ENCODE peak calls at places on chromosomes 7 and 10, in four cellular contexts. A, V, S and U are unnamed samples.

GRCh38 chr10:125933693-125934092 is 37.3 kb downstream of the FANK1 start:
- DNase-seq in A (no peak), V (no peak), S (no peak), U (no peak)

GRCh38 chr10:125661942-125662515 is 20.9 kb downstream of the TEX36 start:
- DNase-seq in A (peak), V (no peak), S (peak), U (no peak)

GRCh38 chr10:59812541-59813122 is 59.4 kb upstream of the MRLN start:
- DNase-seq in A (no peak), V (no peak), S (no peak), U (no peak)

GRCh38 chr10:22683995-22684305 is 30.4 kb downstream of the PIP4K2A start:
- DNase-seq in A (no peak), V (no peak), S (no peak), U (no peak)

GRCh38 chr7:114519215-114519614 is 104.6 kb downstream of the FOXP2 start:
- DNase-seq in A (no peak), V (no peak), S (no peak), U (no peak)

GRCh38 chr7:75993689-75994387 is 557 bp downstream of the TMEM120A start:
- DNase-seq in A (peak), V (peak), S (peak), U (no peak)

GRCh38 chr10:104406715-104407517 is 53.3 kb downstream of the CFAP58 start:
- DNase-seq in A (peak), V (no peak), S (peak), U (peak)

GRCh38 chr7:70893985-70894722 is 237.8 kb upstream of the GALNT17 start:
- DNase-seq in A (no peak), V (no peak), S (no peak), U (no peak)

GRCh38 chr10:111481271-111482073 is 404.6 kb downstream of the ADRA2A start:
- DNase-seq in A (no peak), V (no peak), S (no peak), U (no peak)

GRCh38 chr7:142030846-142031245 is 35.2 kb downstream of the MGAM start:
- DNase-seq in A (no peak), V (no peak), S (no peak), U (no peak)

GRCh38 chr7:130662426-130662825 is 6.1 kb downstream of the COPG2 start:
- DNase-seq in A (no peak), V (no peak), S (no peak), U (no peak)

GRCh38 chr10:108338146-108338545 is 1173.6 kb upstream of the SORCS1 start:
- DNase-seq in A (no peak), V (no peak), S (no peak), U (no peak)

GRCh38 chr7:128867842-128868623 is 5.4 kb downstream of the ATP6V1F start:
- DNase-seq in A (no peak), V (no peak), S (no peak), U (no peak)

GRCh38 chr10:112689327-112689726 is 242.3 kb downstream of the VTI1A start:
- DNase-seq in A (peak), V (peak), S (peak), U (no peak)

GRCh38 chr10:105952153-105952552 is 1212.4 kb downstream of the SORCS1 start:
- DNase-seq in A (no peak), V (no peak), S (no peak), U (no peak)

GRCh38 chr10:114573330-114574045 is 84.6 kb downstream of the ABLIM1 start:
- DNase-seq in A (no peak), V (no peak), S (no peak), U (no peak)

GRCh38 chr10:55852850-55853249 is 508.2 kb downstream of the ZWINT start:
- DNase-seq in A (no peak), V (no peak), S (no peak), U (no peak)

GRCh38 chr7:35371221-35371620 is 117.3 kb upstream of the TBX20 start:
- DNase-seq in A (no peak), V (no peak), S (no peak), U (no peak)

GRCh38 chr10:14384096-14384730 is 53.5 kb upstream of the FRMD4A start:
- DNase-seq in A (no peak), V (no peak), S (no peak), U (no peak)

GRCh38 chr7:135793841-135794240 is 45.2 kb upstream of the FAM180A start:
- DNase-seq in A (no peak), V (no peak), S (no peak), U (no peak)

GRCh38 chr7:135238112-135238744 is 4.6 kb downstream of the STRA8 start:
- DNase-seq in A (peak), V (no peak), S (no peak), U (no peak)

GRCh38 chr10:82942572-82943091 is 1067.6 kb downstream of the NRG3 start:
- DNase-seq in A (no peak), V (no peak), S (peak), U (no peak)

GRCh38 chr10:92901819-92902234 is 53.5 kb downstream of the EXOC6 start:
- DNase-seq in A (no peak), V (no peak), S (no peak), U (no peak)

GRCh38 chr7:55438765-55439525 is 73.8 kb downstream of the LANCL2 start:
- DNase-seq in A (no peak), V (peak), S (no peak), U (no peak)

GRCh38 chr10:75613685-75614587 is 182.5 kb downstream of the LRMDA start:
- DNase-seq in A (peak), V (no peak), S (peak), U (no peak)

GRCh38 chr7:35248576-35249536 is 5.0 kb downstream of the TBX20 start:
- DNase-seq in A (no peak), V (peak), S (no peak), U (no peak)

GRCh38 chr7:14000247-14000646 is 10.8 kb upstream of the ETV1 start:
- DNase-seq in A (no peak), V (no peak), S (no peak), U (no peak)

GRCh38 chr7:45716380-45717203 is 142.4 kb downstream of the ADCY1 start:
- DNase-seq in A (no peak), V (peak), S (no peak), U (no peak)

GRCh38 chr10:132011027-132011426 is 29.3 kb upstream of the BNIP3 start:
- DNase-seq in A (no peak), V (peak), S (no peak), U (no peak)

GRCh38 chr10:89540550-89540949 is 5.2 kb upstream of the SLC16A12 start:
- DNase-seq in A (no peak), V (no peak), S (peak), U (no peak)

GRCh38 chr7:73746378-73746777 is 7.8 kb upstream of the ABHD11 start:
- DNase-seq in A (no peak), V (no peak), S (no peak), U (no peak)

GRCh38 chr7:74207586-74207985 is 2.2 kb upstream of the LAT2 start:
- DNase-seq in A (no peak), V (no peak), S (no peak), U (no peak)

GRCh38 chr7:27634892-27635538 is 27.7 kb downstream of the HIBADH start:
- DNase-seq in A (no peak), V (no peak), S (no peak), U (no peak)

GRCh38 chr10:47403401-47404318 is 19.6 kb upstream of the ZNF488 start:
- DNase-seq in A (no peak), V (no peak), S (no peak), U (no peak)

GRCh38 chr10:695396-695795 is 5.9 kb upstream of the DIP2C start:
- DNase-seq in A (no peak), V (no peak), S (no peak), U (no peak)

GRCh38 chr10:120014031-120014430 is 121.5 kb downstream of the SEC23IP start:
- DNase-seq in A (no peak), V (no peak), S (no peak), U (no peak)

GRCh38 chr7:139635521-139636240 is 112.2 kb downstream of the CLEC2L start:
- DNase-seq in A (no peak), V (no peak), S (no peak), U (no peak)

GRCh38 chr10:125001313-125002043 is 59.6 kb downstream of the ZRANB1 start:
- DNase-seq in A (no peak), V (no peak), S (no peak), U (no peak)

GRCh38 chr10:14803827-14804226 is 29.1 kb upstream of the FAM107B start:
- DNase-seq in A (no peak), V (no peak), S (no peak), U (no peak)